ENCODE peak calls at places on chromosomes 5 and 9, in four cellular contexts. U is ovary, H is right atrium auricular region, K is AG10803. J is an unnamed sample.

GRCh38 chr5:119275146-119275872 is 80.5 kb upstream of the TNFAIP8 start:
- DNase-seq in U (no peak), K (no peak), H (no peak), J (peak)

GRCh38 chr9:71791875-71792274 is 23.6 kb upstream of the CEMIP2 start:
- DNase-seq in U (no peak), H (no peak), K (peak), J (no peak)

GRCh38 chr9:74598874-74599273 is 101.7 kb downstream of the RORB start:
- DNase-seq in K (no peak), H (no peak), U (no peak), J (no peak)

GRCh38 chr9:19999491-20000057 is 210.7 kb upstream of the SLC24A2 start:
- DNase-seq in H (no peak), U (no peak), K (peak), J (peak)

GRCh38 chr9:90916147-90916734 is 114.6 kb downstream of the SYK start:
- DNase-seq in H (no peak), U (no peak), K (no peak), J (peak)

GRCh38 chr5:2860101-2860500 is 108.6 kb upstream of the IRX2 start:
- DNase-seq in K (no peak), U (no peak), H (no peak), J (no peak)

GRCh38 chr5:5335708-5336211 is 86.7 kb upstream of the ICE1 start:
- DNase-seq in U (no peak), H (no peak), K (peak), J (peak)

GRCh38 chr9:115063058-115063850 is 54.7 kb downstream of the TNC start:
- DNase-seq in K (peak), H (no peak), U (no peak), J (peak)

GRCh38 chr9:32978051-32978450 is 23.4 kb downstream of the APTX start:
- DNase-seq in U (no peak), H (no peak), K (no peak), J (no peak)

GRCh38 chr5:124555179-124555578 is 191.3 kb downstream of the ZNF608 start:
- DNase-seq in K (no peak), H (no peak), U (no peak), J (no peak)

GRCh38 chr5:139473565-139473964 is 2.8 kb downstream of the SMIM33 start:
- DNase-seq in K (no peak), U (no peak), H (no peak), J (peak)

GRCh38 chr9:87753313-87753712 is 27.4 kb downstream of the CTSL start:
- DNase-seq in H (no peak), K (no peak), U (no peak), J (peak)

GRCh38 chr5:131854134-131854533 is 57.3 kb upstream of the FNIP1 start:
- DNase-seq in U (no peak), H (no peak), K (no peak), J (peak)

GRCh38 chr5:137320056-137321045 is 178.8 kb downstream of the SPOCK1 start:
- DNase-seq in K (peak), H (peak), U (no peak), J (peak)

GRCh38 chr9:72022846-72023245 is 37.6 kb downstream of the C9orf57 start:
- DNase-seq in K (peak), U (no peak), H (no peak), J (peak)

GRCh38 chr5:9059920-9060691 is 485.8 kb downstream of the SEMA5A start:
- DNase-seq in U (no peak), H (no peak), K (peak), J (peak)

GRCh38 chr5:125100342-125100741 is 353.9 kb upstream of the ZNF608 start:
- DNase-seq in K (no peak), H (no peak), U (no peak), J (no peak)

GRCh38 chr9:109584205-109584604 is 86.1 kb upstream of the PTPN3 start:
- DNase-seq in K (no peak), H (no peak), U (no peak), J (no peak)

GRCh38 chr9:75039006-75039405 is 10.9 kb upstream of the CARNMT1 start:
- DNase-seq in H (no peak), K (peak), U (no peak), J (peak)

GRCh38 chr9:71685394-71685793 is 82.9 kb downstream of the CEMIP2 start:
- DNase-seq in K (no peak), U (no peak), H (no peak), J (no peak)

GRCh38 chr5:139422307-139422893 is 16.9 kb downstream of the DNAJC18 start:
- DNase-seq in H (no peak), K (peak), U (no peak), J (peak)

GRCh38 chr5:31741496-31741895 is 102.6 kb downstream of the PDZD2 start:
- DNase-seq in U (no peak), H (no peak), K (no peak), J (no peak)

GRCh38 chr9:74940600-74940999 is 12.1 kb downstream of the C9orf40 start:
- DNase-seq in K (no peak), U (no peak), H (no peak), J (peak)

GRCh38 chr5:140344683-140345423 is 1.6 kb downstream of the HBEGF start:
- DNase-seq in U (no peak), K (no peak), H (no peak), J (peak)

GRCh38 chr5:160167623-160168165 is 48.4 kb upstream of the PWWP2A start:
- DNase-seq in H (no peak), U (no peak), K (no peak), J (no peak)

GRCh38 chr5:50800410-50800809 is 134.0 kb downstream of the PARP8 start:
- DNase-seq in U (no peak), H (no peak), K (no peak), J (no peak)

GRCh38 chr9:135910757-135911156 is 3.4 kb upstream of the CAMSAP1 start:
- DNase-seq in H (no peak), K (no peak), U (no peak), J (no peak)

GRCh38 chr5:78972654-78973428 is 12.3 kb downstream of the ARSB start:
- DNase-seq in H (no peak), K (peak), U (no peak), J (peak)

GRCh38 chr5:143541943-143542797 is 138.7 kb upstream of the NR3C1 start:
- DNase-seq in U (no peak), K (no peak), H (no peak), J (no peak)

GRCh38 chr9:124357591-124358361 is 57.5 kb downstream of the PSMB7 start:
- DNase-seq in K (no peak), H (no peak), U (no peak), J (peak)

GRCh38 chr9:78301466-78301865 is 4.5 kb downstream of the PSAT1 start:
- DNase-seq in K (no peak), H (no peak), U (no peak), J (no peak)

GRCh38 chr5:143168171-143168681 is 235.3 kb downstream of the NR3C1 start:
- DNase-seq in U (no peak), K (peak), H (no peak), J (peak)

GRCh38 chr9:127090341-127090985 is 32.0 kb downstream of the ANGPTL2 start:
- DNase-seq in K (no peak), H (no peak), U (no peak), J (no peak)

GRCh38 chr9:22084336-22085035 is 75.4 kb upstream of the CDKN2B start:
- DNase-seq in K (peak), U (no peak), H (no peak), J (peak)

GRCh38 chr5:124193371-124193789 is 553.1 kb downstream of the ZNF608 start:
- DNase-seq in U (no peak), K (peak), H (no peak), J (peak)

GRCh38 chr5:76544268-76544926 is 78.8 kb downstream of the F2RL2 start:
- DNase-seq in U (no peak), H (no peak), K (no peak), J (peak)

GRCh38 chr9:112086627-112087026 is 88.5 kb downstream of the SUSD1 start:
- DNase-seq in U (no peak), H (no peak), K (peak), J (peak)

GRCh38 chr9:112288029-112288428 is 45.4 kb downstream of the PTBP3 start:
- DNase-seq in K (peak), U (no peak), H (no peak), J (no peak)

GRCh38 chr9:26850995-26851394 is 41.6 kb downstream of the CAAP1 start:
- DNase-seq in K (no peak), U (no peak), H (no peak), J (no peak)

GRCh38 chr9:26856413-26857032 is 36.1 kb downstream of the CAAP1 start:
- DNase-seq in H (no peak), U (no peak), K (peak), J (peak)
- TF ChIP-seq CTCF in H (no peak), U (no peak), K (peak), J (peak)

GRCh38 chr5:173316463-173317020 is 11.7 kb downstream of the STC2 start:
- DNase-seq in H (no peak), K (no peak), U (no peak), J (no peak)
- H3K4me3 ChIP-seq in H (no peak), K (no peak), U (no peak), J (no peak)

DNA sequence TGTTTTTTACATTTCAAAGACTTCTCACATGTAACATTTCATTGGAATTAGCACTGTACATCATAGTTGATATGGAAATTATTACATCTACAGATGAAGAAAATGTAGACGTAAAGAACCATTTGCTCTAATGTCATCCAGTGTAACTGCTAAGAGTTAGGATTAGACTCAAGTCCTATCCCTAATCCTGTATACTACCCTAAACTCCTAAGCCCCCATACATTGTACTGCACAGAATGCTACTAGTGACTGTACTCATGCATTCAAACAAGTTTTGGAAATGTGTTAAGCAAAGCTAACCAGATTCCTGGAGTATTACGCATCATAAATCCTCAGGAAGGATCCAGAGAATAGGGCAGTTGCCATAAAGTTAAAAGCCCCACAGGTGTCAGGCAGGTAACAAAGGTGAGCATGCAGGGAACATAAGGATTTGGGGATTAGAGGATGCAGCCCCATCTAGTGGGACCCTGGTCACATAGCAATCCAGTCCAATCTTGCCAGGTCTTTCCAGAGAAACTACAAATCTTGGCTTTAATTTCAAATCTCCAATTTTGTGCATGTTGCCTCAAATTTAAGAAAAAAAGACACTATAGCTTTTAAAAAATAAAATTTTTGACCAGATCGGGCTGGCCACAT is 32.0 kb downstream of the HAVCR1 start:
- DNase-seq in H (no peak), K (no peak), U (no peak), J (peak)
- TF ChIP-seq CTCF in H (no peak), K (peak), U (no peak), J (peak)

DNA sequence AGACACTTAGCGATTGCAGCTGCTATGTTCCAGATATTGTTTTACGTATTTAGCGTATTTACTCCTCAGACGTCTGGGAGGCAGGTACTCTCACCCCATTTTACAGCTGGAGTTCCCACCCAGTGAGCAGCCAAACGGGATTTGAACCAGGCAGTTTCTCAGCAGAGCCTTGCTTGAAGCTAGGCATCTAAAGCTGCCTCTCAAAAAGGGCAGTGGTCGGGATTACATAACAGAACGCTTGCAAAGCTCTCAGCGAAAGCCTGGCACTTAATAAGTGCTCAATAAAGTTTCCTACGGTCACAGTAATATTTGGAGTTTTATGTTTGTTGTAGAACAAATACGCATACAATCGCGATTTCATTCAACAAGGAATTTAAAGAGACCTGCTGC is 302 bp upstream of the BSPRY start:
- DNase-seq in K (no peak), U (no peak), H (no peak), J (no peak)
- H3K4me3 ChIP-seq in K (no peak), U (no peak), H (no peak), J (no peak)

GRCh38 chr5:56306433-56307150 is 73.5 kb upstream of the ANKRD55 start:
- DNase-seq in U (no peak), K (no peak), H (no peak), J (no peak)
- TF ChIP-seq CTCF in U (no peak), K (no peak), H (no peak), J (no peak)

J was measured in fibroblast of mammary gland.